ENCODE peak calls at places on chromosomes 5 and 9, in four cellular contexts. F, A, I and T are unnamed samples.

GRCh38 chr9:87516222-87516930 is 18.7 kb downstream of the DAPK1 start:
- DNase-seq in A (no peak), F (no peak), I (no peak), T (no peak)

GRCh38 chr5:41921874-41922273 is 3.2 kb upstream of the FBXO4 start:
- DNase-seq in A (no peak), I (no peak), F (no peak), T (no peak)

GRCh38 chr5:1035421-1036405 is 27.1 kb downstream of the NKD2 start:
- DNase-seq in A (no peak), I (no peak), F (no peak), T (no peak)

GRCh38 chr5:171984748-171985419 is 21.6 kb downstream of the FBXW11 start:
- DNase-seq in A (peak; percentile 49), I (no peak), F (no peak), T (no peak)

GRCh38 chr5:125685771-125686170 is 737.4 kb upstream of the GRAMD2B start:
- DNase-seq in F (no peak), I (no peak), A (no peak), T (no peak)

GRCh38 chr5:39148983-39149534 is 70.3 kb downstream of the FYB1 start:
- DNase-seq in F (no peak), A (no peak), I (no peak), T (no peak)

GRCh38 chr9:69806642-69807041 is 14.0 kb upstream of the CFAP95 start:
- DNase-seq in A (no peak), F (no peak), I (no peak), T (no peak)

GRCh38 chr5:126391386-126391785 is 31.8 kb upstream of the GRAMD2B start:
- DNase-seq in A (no peak), I (no peak), F (no peak), T (no peak)

GRCh38 chr5:19975795-19976194 is 12.2 kb downstream of the CDH18 start:
- DNase-seq in I (no peak), F (no peak), A (no peak), T (no peak)